ENCODE peak calls at places on chromosome 6, in eight cellular contexts. One of them, this sample, is unnamed.

GRCh38 chr6:155248021-155249001 is 15.5 kb upstream of the CLDN20 start:
- DNase-seq in lung microvascular endothelial cell: peak
- DNase-seq in caudate nucleus: peak
- DNase-seq in LoVo: peak
- DNase-seq in AG10803: peak
- DNase-seq in colonic mucosa: peak
- DNase-seq in activated CD4-positive, CD25-positive, alpha-beta regulatory T cell: no peak
- DNase-seq in dermis microvascular lymphatic vessel endothelial cell: peak
- DNase-seq in this sample: peak

GRCh38 chr6:36360241-36361054 is 23.8 kb upstream of the BNIP5 start:
- DNase-seq in dermis microvascular lymphatic vessel endothelial cell: peak
- DNase-seq in AG10803: peak
- DNase-seq in lung microvascular endothelial cell: peak
- DNase-seq in LoVo: peak
- DNase-seq in colonic mucosa: peak
- DNase-seq in activated CD4-positive, CD25-positive, alpha-beta regulatory T cell: peak
- DNase-seq in caudate nucleus: peak
- DNase-seq in this sample: peak

GRCh38 chr6:71446084-71446869 is 157.7 kb downstream of the OGFRL1 start:
- DNase-seq in dermis microvascular lymphatic vessel endothelial cell: peak
- DNase-seq in AG10803: peak
- DNase-seq in colonic mucosa: no peak
- DNase-seq in LoVo: no peak
- DNase-seq in activated CD4-positive, CD25-positive, alpha-beta regulatory T cell: no peak
- DNase-seq in caudate nucleus: no peak
- DNase-seq in lung microvascular endothelial cell: peak
- DNase-seq in this sample: no peak

GRCh38 chr6:109454483-109455160 is 950 bp downstream of the MICAL1 start:
- DNase-seq in dermis microvascular lymphatic vessel endothelial cell: no peak
- DNase-seq in colonic mucosa: peak
- DNase-seq in lung microvascular endothelial cell: no peak
- DNase-seq in LoVo: no peak
- DNase-seq in AG10803: no peak
- DNase-seq in activated CD4-positive, CD25-positive, alpha-beta regulatory T cell: no peak
- DNase-seq in caudate nucleus: no peak
- DNase-seq in this sample: no peak

GRCh38 chr6:40536442-40536841 is 50.7 kb downstream of the LRFN2 start:
- DNase-seq in dermis microvascular lymphatic vessel endothelial cell: peak
- DNase-seq in LoVo: no peak
- DNase-seq in colonic mucosa: no peak
- DNase-seq in activated CD4-positive, CD25-positive, alpha-beta regulatory T cell: no peak
- DNase-seq in AG10803: no peak
- DNase-seq in lung microvascular endothelial cell: peak
- DNase-seq in caudate nucleus: no peak
- DNase-seq in this sample: no peak

GRCh38 chr6:26195924-26196845 is 109.0 kb downstream of the HFE start:
- DNase-seq in lung microvascular endothelial cell: no peak
- DNase-seq in LoVo: no peak
- DNase-seq in colonic mucosa: peak
- DNase-seq in AG10803: no peak
- DNase-seq in activated CD4-positive, CD25-positive, alpha-beta regulatory T cell: no peak
- DNase-seq in dermis microvascular lymphatic vessel endothelial cell: no peak
- DNase-seq in caudate nucleus: no peak
- DNase-seq in this sample: no peak

GRCh38 chr6:138503881-138504680 is 4.8 kb upstream of the NHSL1 start:
- DNase-seq in caudate nucleus: no peak
- DNase-seq in colonic mucosa: no peak
- DNase-seq in AG10803: no peak
- DNase-seq in activated CD4-positive, CD25-positive, alpha-beta regulatory T cell: no peak
- DNase-seq in dermis microvascular lymphatic vessel endothelial cell: no peak
- DNase-seq in LoVo: peak
- DNase-seq in lung microvascular endothelial cell: no peak
- DNase-seq in this sample: no peak

GRCh38 chr6:52760105-52760765 is 3.0 kb downstream of the GSTA2 start:
- DNase-seq in lung microvascular endothelial cell: no peak
- DNase-seq in activated CD4-positive, CD25-positive, alpha-beta regulatory T cell: no peak
- DNase-seq in AG10803: no peak
- DNase-seq in LoVo: no peak
- DNase-seq in caudate nucleus: no peak
- DNase-seq in colonic mucosa: no peak
- DNase-seq in dermis microvascular lymphatic vessel endothelial cell: no peak
- DNase-seq in this sample: no peak

GRCh38 chr6:108616973-108617372 is 56.3 kb downstream of the FOXO3 start:
- DNase-seq in lung microvascular endothelial cell: no peak
- DNase-seq in activated CD4-positive, CD25-positive, alpha-beta regulatory T cell: no peak
- DNase-seq in LoVo: no peak
- DNase-seq in colonic mucosa: no peak
- DNase-seq in caudate nucleus: no peak
- DNase-seq in dermis microvascular lymphatic vessel endothelial cell: no peak
- DNase-seq in AG10803: peak
- DNase-seq in this sample: no peak

GRCh38 chr6:154370545-154370944 is 13.9 kb upstream of the IPCEF1 start:
- DNase-seq in activated CD4-positive, CD25-positive, alpha-beta regulatory T cell: no peak
- DNase-seq in LoVo: no peak
- DNase-seq in colonic mucosa: no peak
- DNase-seq in lung microvascular endothelial cell: peak
- DNase-seq in dermis microvascular lymphatic vessel endothelial cell: peak
- DNase-seq in AG10803: peak
- DNase-seq in caudate nucleus: peak
- DNase-seq in this sample: peak

GRCh38 chr6:112311950-112312547 is 35.1 kb upstream of the RFPL4B start:
- DNase-seq in caudate nucleus: no peak
- DNase-seq in colonic mucosa: no peak
- DNase-seq in activated CD4-positive, CD25-positive, alpha-beta regulatory T cell: no peak
- DNase-seq in dermis microvascular lymphatic vessel endothelial cell: peak
- DNase-seq in lung microvascular endothelial cell: peak
- DNase-seq in LoVo: peak
- DNase-seq in AG10803: peak
- DNase-seq in this sample: no peak

GRCh38 chr6:42960243-42961019 is at the start of gene GNMT:
- DNase-seq in AG10803: no peak
- DNase-seq in dermis microvascular lymphatic vessel endothelial cell: peak
- DNase-seq in activated CD4-positive, CD25-positive, alpha-beta regulatory T cell: no peak
- DNase-seq in colonic mucosa: peak
- DNase-seq in LoVo: peak
- DNase-seq in caudate nucleus: no peak
- DNase-seq in lung microvascular endothelial cell: peak
- DNase-seq in this sample: peak

GRCh38 chr6:53828215-53828614 is 33.4 kb downstream of the LRRC1 start:
- DNase-seq in colonic mucosa: peak
- DNase-seq in AG10803: no peak
- DNase-seq in lung microvascular endothelial cell: no peak
- DNase-seq in activated CD4-positive, CD25-positive, alpha-beta regulatory T cell: no peak
- DNase-seq in dermis microvascular lymphatic vessel endothelial cell: no peak
- DNase-seq in LoVo: no peak
- DNase-seq in caudate nucleus: no peak
- DNase-seq in this sample: no peak

GRCh38 chr6:35302604-35303218 is 5.1 kb downstream of the DEF6 start:
- DNase-seq in dermis microvascular lymphatic vessel endothelial cell: peak
- DNase-seq in activated CD4-positive, CD25-positive, alpha-beta regulatory T cell: peak
- DNase-seq in caudate nucleus: no peak
- DNase-seq in lung microvascular endothelial cell: peak
- DNase-seq in AG10803: no peak
- DNase-seq in colonic mucosa: peak
- DNase-seq in LoVo: peak
- DNase-seq in this sample: no peak

GRCh38 chr6:139981810-139982550 is 607.5 kb upstream of the CITED2 start:
- DNase-seq in dermis microvascular lymphatic vessel endothelial cell: peak
- DNase-seq in AG10803: peak
- DNase-seq in activated CD4-positive, CD25-positive, alpha-beta regulatory T cell: no peak
- DNase-seq in caudate nucleus: no peak
- DNase-seq in lung microvascular endothelial cell: peak
- DNase-seq in colonic mucosa: peak
- DNase-seq in LoVo: no peak
- DNase-seq in this sample: no peak

GRCh38 chr6:12882761-12883290 is 166.3 kb downstream of the PHACTR1 start:
- DNase-seq in AG10803: no peak
- DNase-seq in colonic mucosa: no peak
- DNase-seq in LoVo: no peak
- DNase-seq in activated CD4-positive, CD25-positive, alpha-beta regulatory T cell: no peak
- DNase-seq in dermis microvascular lymphatic vessel endothelial cell: no peak
- DNase-seq in caudate nucleus: no peak
- DNase-seq in lung microvascular endothelial cell: no peak
- DNase-seq in this sample: no peak

GRCh38 chr6:133553652-133554051 is 312.5 kb downstream of the EYA4 start:
- DNase-seq in activated CD4-positive, CD25-positive, alpha-beta regulatory T cell: no peak
- DNase-seq in caudate nucleus: peak
- DNase-seq in dermis microvascular lymphatic vessel endothelial cell: peak
- DNase-seq in lung microvascular endothelial cell: peak
- DNase-seq in LoVo: peak
- DNase-seq in AG10803: peak
- DNase-seq in colonic mucosa: peak
- DNase-seq in this sample: peak

This sample was measured in dorsolateral prefrontal cortex.